ENCODE peak calls at places on chromosome 9, in seven cellular contexts. L is NCI-H226, J is stromal cell of bone marrow, H is B cell, K is DMS153, W is heart left ventricle, U is T-helper 2 cell. R is an unnamed sample.
A peak's percentile ranks its signal among the peaks of the same experiment; 100 is the strongest.

GRCh38 chr9:107888773-107889227 is 399.2 kb upstream of the KLF4 start:
- DNase-seq in U (no peak), L (no peak), K (no peak), H (no peak), W (no peak), J (peak; percentile 47), R (no peak)

GRCh38 chr9:130713286-130713975 is 19.9 kb downstream of the EXOSC2 start:
- DNase-seq in U (no peak), J (peak; percentile 24), L (no peak), K (no peak), W (peak; percentile 51), H (no peak), R (no peak)

GRCh38 chr9:91029621-91030361 is 228.2 kb downstream of the SYK start:
- DNase-seq in L (no peak), J (no peak), W (no peak), U (no peak), H (no peak), K (no peak), R (no peak)

GRCh38 chr9:81097167-81097566 is 592.2 kb downstream of the TLE1 start:
- DNase-seq in L (no peak), U (no peak), H (no peak), K (no peak), W (no peak), J (no peak), R (no peak)

GRCh38 chr9:6788175-6789016 is 30.6 kb downstream of the KDM4C start:
- DNase-seq in J (peak; percentile 18), L (peak; percentile 27), W (no peak), H (no peak), U (no peak), K (no peak), R (peak; percentile 26)

GRCh38 chr9:137077758-137078693 is 709 bp downstream of the UAP1L1 start:
- DNase-seq in W (no peak), K (no peak), U (peak; percentile 27), H (peak; percentile 55), J (no peak), L (no peak), R (no peak)

GRCh38 chr9:94014066-94014654 is 59.0 kb upstream of the BARX1 start:
- DNase-seq in H (no peak), U (no peak), W (no peak), J (no peak), K (peak; percentile 29), L (peak; percentile 12), R (peak; percentile 31)

GRCh38 chr9:109817146-109817845 is 37.3 kb downstream of the PALM2AKAP2 start:
- DNase-seq in U (no peak), K (no peak), L (peak; percentile 66), J (no peak), W (no peak), H (no peak), R (no peak)

GRCh38 chr9:89366711-89367110 is 48.4 kb downstream of the SECISBP2 start:
- DNase-seq in K (no peak), J (peak; percentile 18), U (no peak), H (no peak), L (no peak), W (no peak), R (no peak)

GRCh38 chr9:137487454-137488329 is 28.6 kb upstream of the NSMF start:
- DNase-seq in L (no peak), U (no peak), J (no peak), H (no peak), K (peak; percentile 68), W (no peak), R (no peak)

GRCh38 chr9:126297656-126298318 is 28.8 kb upstream of the MVB12B start:
- DNase-seq in U (no peak), L (no peak), H (no peak), W (no peak), K (no peak), J (no peak), R (no peak)

GRCh38 chr9:127020526-127021078 is 101.8 kb downstream of the ANGPTL2 start:
- DNase-seq in L (no peak), W (no peak), J (no peak), H (no peak), U (no peak), K (no peak), R (no peak)

GRCh38 chr9:129415031-129415953 is 205.6 kb downstream of the C9orf50 start:
- DNase-seq in L (no peak), J (no peak), W (no peak), H (no peak), K (no peak), U (no peak), R (no peak)

GRCh38 chr9:120841930-120842684 is 615 bp downstream of the PSMD5 start:
- DNase-seq in L (no peak), W (no peak), H (no peak), K (no peak), U (no peak), J (no peak), R (no peak)

GRCh38 chr9:97768731-97769130 is 71.6 kb upstream of the XPA start:
- DNase-seq in J (peak; percentile 32), U (no peak), L (no peak), H (no peak), W (no peak), K (no peak), R (no peak)

GRCh38 chr9:27247756-27248155 is 49.2 kb downstream of the EQTN start:
- DNase-seq in U (no peak), L (peak; percentile 80), J (peak; percentile 54), W (no peak), K (no peak), H (no peak), R (peak; percentile 2)

GRCh38 chr9:136268318-136268717 is 22.7 kb upstream of the QSOX2 start:
- DNase-seq in H (no peak), W (no peak), U (no peak), K (no peak), L (no peak), J (no peak), R (no peak)

GRCh38 chr9:117687532-117687931 is 16.7 kb upstream of the TLR4 start:
- DNase-seq in U (no peak), J (no peak), H (no peak), K (no peak), L (no peak), W (no peak), R (no peak)

GRCh38 chr9:22010881-22011625 is 1.9 kb upstream of the CDKN2B start:
- DNase-seq in W (no peak), U (no peak), L (no peak), J (no peak), H (no peak), K (no peak), R (no peak)

GRCh38 chr9:11722957-11723356 is 970.2 kb upstream of the TYRP1 start:
- DNase-seq in J (no peak), W (no peak), K (no peak), H (no peak), L (no peak), U (no peak), R (no peak)

GRCh38 chr9:110777201-110777842 is 108.7 kb downstream of the MUSK start:
- DNase-seq in K (peak; percentile 27), L (peak; percentile 52), J (no peak), U (no peak), W (no peak), H (no peak), R (no peak)

GRCh38 chr9:34520505-34521385 is 2.0 kb downstream of the ENHO start:
- DNase-seq in L (no peak), H (no peak), W (no peak), J (no peak), K (no peak), U (no peak), R (no peak)

GRCh38 chr9:7045361-7045760 is 287.6 kb downstream of the KDM4C start:
- DNase-seq in J (peak; percentile 11), H (no peak), K (no peak), W (no peak), L (no peak), U (no peak), R (no peak)

GRCh38 chr9:16986441-16987387 is 116.2 kb upstream of the BNC2 start:
- DNase-seq in K (no peak), L (no peak), H (no peak), J (peak; percentile 61), W (no peak), U (no peak), R (no peak)

GRCh38 chr9:14678776-14679175 is 14.5 kb downstream of the ZDHHC21 start:
- DNase-seq in J (no peak), H (no peak), U (no peak), L (no peak), K (no peak), W (no peak), R (no peak)

GRCh38 chr9:127137640-127138360 is 15.4 kb upstream of the ANGPTL2 start:
- DNase-seq in J (no peak), K (no peak), L (no peak), H (no peak), U (no peak), W (no peak), R (no peak)

GRCh38 chr9:88197016-88197415 is 58.7 kb upstream of the SPATA31C2 start:
- DNase-seq in L (no peak), H (no peak), K (no peak), U (no peak), W (no peak), J (peak; percentile 47), R (no peak)

GRCh38 chr9:92276223-92277007 is 17.1 kb downstream of the IARS1 start:
- DNase-seq in J (no peak), U (no peak), K (no peak), H (no peak), L (no peak), W (no peak), R (no peak)

GRCh38 chr9:80881946-80882345 is 807.4 kb downstream of the TLE1 start:
- DNase-seq in H (no peak), L (no peak), U (no peak), J (no peak), K (no peak), W (no peak), R (no peak)

GRCh38 chr9:124343533-124344290 is 71.5 kb downstream of the PSMB7 start:
- DNase-seq in J (no peak), L (no peak), H (no peak), W (peak; percentile 6), K (no peak), U (no peak), R (no peak)

GRCh38 chr9:124347968-124348358 is 67.3 kb downstream of the PSMB7 start:
- DNase-seq in H (no peak), K (no peak), W (peak; percentile 21), J (no peak), L (no peak), U (no peak), R (no peak)

R was measured in HuH-7.5.